ENCODE peak calls at places on chromosome 21, in seven cellular contexts. One of them, this sample, is unnamed.

GRCh38 chr21:26840912-26841311 is 4.3 kb downstream of the ADAMTS1 start:
- DNase-seq in stimulated activated CD4-positive, alpha-beta T cell treated with anti-CD3 and anti-CD28 coated beads, Interleukin-1b, Interleukin-23, amount 100 ng/mL, for 48 hours: no peak
- DNase-seq in T-cell: no peak
- DNase-seq in stimulated activated naive CD4-positive, alpha-beta T cell: no peak
- DNase-seq in effector memory CD4-positive, alpha-beta T cell: no peak
- DNase-seq in left cardiac atrium: peak
- DNase-seq in hypothalamus: peak
- DNase-seq in this sample: no peak

GRCh38 chr21:31235671-31236450 is 108.2 kb downstream of the TIAM1 start:
- DNase-seq in T-cell: no peak
- DNase-seq in left cardiac atrium: no peak
- DNase-seq in effector memory CD4-positive, alpha-beta T cell: no peak
- DNase-seq in stimulated activated naive CD4-positive, alpha-beta T cell: no peak
- DNase-seq in stimulated activated CD4-positive, alpha-beta T cell treated with anti-CD3 and anti-CD28 coated beads, Interleukin-1b, Interleukin-23, amount 100 ng/mL, for 48 hours: peak
- DNase-seq in hypothalamus: no peak
- DNase-seq in this sample: no peak

GRCh38 chr21:15986277-15986676 is 256.5 kb downstream of the USP25 start:
- DNase-seq in effector memory CD4-positive, alpha-beta T cell: no peak
- DNase-seq in stimulated activated CD4-positive, alpha-beta T cell treated with anti-CD3 and anti-CD28 coated beads, Interleukin-1b, Interleukin-23, amount 100 ng/mL, for 48 hours: no peak
- DNase-seq in hypothalamus: no peak
- DNase-seq in left cardiac atrium: no peak
- DNase-seq in T-cell: no peak
- DNase-seq in stimulated activated naive CD4-positive, alpha-beta T cell: no peak
- DNase-seq in this sample: no peak

GRCh38 chr21:15140321-15141019 is 75.7 kb upstream of the NRIP1 start:
- DNase-seq in stimulated activated CD4-positive, alpha-beta T cell treated with anti-CD3 and anti-CD28 coated beads, Interleukin-1b, Interleukin-23, amount 100 ng/mL, for 48 hours: no peak
- DNase-seq in effector memory CD4-positive, alpha-beta T cell: no peak
- DNase-seq in stimulated activated naive CD4-positive, alpha-beta T cell: no peak
- DNase-seq in hypothalamus: no peak
- DNase-seq in T-cell: no peak
- DNase-seq in left cardiac atrium: peak
- DNase-seq in this sample: no peak

GRCh38 chr21:43634618-43635017 is 24.7 kb downstream of the HSF2BP start:
- DNase-seq in effector memory CD4-positive, alpha-beta T cell: no peak
- DNase-seq in stimulated activated naive CD4-positive, alpha-beta T cell: no peak
- DNase-seq in hypothalamus: no peak
- DNase-seq in stimulated activated CD4-positive, alpha-beta T cell treated with anti-CD3 and anti-CD28 coated beads, Interleukin-1b, Interleukin-23, amount 100 ng/mL, for 48 hours: no peak
- DNase-seq in left cardiac atrium: no peak
- DNase-seq in T-cell: no peak
- DNase-seq in this sample: no peak

GRCh38 chr21:34085129-34085528 is 11.8 kb downstream of the MRPS6 start:
- DNase-seq in left cardiac atrium: no peak
- DNase-seq in effector memory CD4-positive, alpha-beta T cell: no peak
- DNase-seq in stimulated activated CD4-positive, alpha-beta T cell treated with anti-CD3 and anti-CD28 coated beads, Interleukin-1b, Interleukin-23, amount 100 ng/mL, for 48 hours: no peak
- DNase-seq in hypothalamus: no peak
- DNase-seq in stimulated activated naive CD4-positive, alpha-beta T cell: no peak
- DNase-seq in T-cell: no peak
- DNase-seq in this sample: no peak

GRCh38 chr21:43809853-43810504 is 20.6 kb downstream of the RRP1 start:
- DNase-seq in hypothalamus: no peak
- DNase-seq in left cardiac atrium: no peak
- DNase-seq in T-cell: no peak
- DNase-seq in effector memory CD4-positive, alpha-beta T cell: no peak
- DNase-seq in stimulated activated naive CD4-positive, alpha-beta T cell: no peak
- DNase-seq in stimulated activated CD4-positive, alpha-beta T cell treated with anti-CD3 and anti-CD28 coated beads, Interleukin-1b, Interleukin-23, amount 100 ng/mL, for 48 hours: no peak
- DNase-seq in this sample: no peak

GRCh38 chr21:16279658-16280581 is 550.1 kb downstream of the USP25 start:
- DNase-seq in effector memory CD4-positive, alpha-beta T cell: no peak
- DNase-seq in hypothalamus: peak
- DNase-seq in stimulated activated CD4-positive, alpha-beta T cell treated with anti-CD3 and anti-CD28 coated beads, Interleukin-1b, Interleukin-23, amount 100 ng/mL, for 48 hours: no peak
- DNase-seq in left cardiac atrium: peak
- DNase-seq in T-cell: no peak
- DNase-seq in stimulated activated naive CD4-positive, alpha-beta T cell: no peak
- DNase-seq in this sample: peak

GRCh38 chr21:33478858-33479678 is 706 bp downstream of the TMEM50B start:
- DNase-seq in T-cell: peak
- DNase-seq in effector memory CD4-positive, alpha-beta T cell: peak
- DNase-seq in stimulated activated naive CD4-positive, alpha-beta T cell: peak
- DNase-seq in hypothalamus: peak
- DNase-seq in left cardiac atrium: peak
- DNase-seq in stimulated activated CD4-positive, alpha-beta T cell treated with anti-CD3 and anti-CD28 coated beads, Interleukin-1b, Interleukin-23, amount 100 ng/mL, for 48 hours: peak
- DNase-seq in this sample: no peak

GRCh38 chr21:45768011-45768740 is 124.7 kb downstream of the PCBP3 start:
- DNase-seq in stimulated activated naive CD4-positive, alpha-beta T cell: peak
- DNase-seq in left cardiac atrium: no peak
- DNase-seq in effector memory CD4-positive, alpha-beta T cell: no peak
- DNase-seq in hypothalamus: no peak
- DNase-seq in T-cell: no peak
- DNase-seq in stimulated activated CD4-positive, alpha-beta T cell treated with anti-CD3 and anti-CD28 coated beads, Interleukin-1b, Interleukin-23, amount 100 ng/mL, for 48 hours: peak
- DNase-seq in this sample: no peak

GRCh38 chr21:42231761-42232160 is 12.8 kb downstream of the ABCG1 start:
- DNase-seq in hypothalamus: no peak
- DNase-seq in stimulated activated CD4-positive, alpha-beta T cell treated with anti-CD3 and anti-CD28 coated beads, Interleukin-1b, Interleukin-23, amount 100 ng/mL, for 48 hours: no peak
- DNase-seq in T-cell: no peak
- DNase-seq in left cardiac atrium: no peak
- DNase-seq in stimulated activated naive CD4-positive, alpha-beta T cell: no peak
- DNase-seq in effector memory CD4-positive, alpha-beta T cell: no peak
- DNase-seq in this sample: no peak

GRCh38 chr21:42587036-42587435 is 66.4 kb upstream of the PDE9A start:
- DNase-seq in stimulated activated CD4-positive, alpha-beta T cell treated with anti-CD3 and anti-CD28 coated beads, Interleukin-1b, Interleukin-23, amount 100 ng/mL, for 48 hours: no peak
- DNase-seq in effector memory CD4-positive, alpha-beta T cell: no peak
- DNase-seq in stimulated activated naive CD4-positive, alpha-beta T cell: no peak
- DNase-seq in hypothalamus: no peak
- DNase-seq in T-cell: no peak
- DNase-seq in left cardiac atrium: no peak
- DNase-seq in this sample: no peak

GRCh38 chr21:25464275-25464674 is 143.0 kb downstream of the MRPL39 start:
- DNase-seq in stimulated activated naive CD4-positive, alpha-beta T cell: no peak
- DNase-seq in stimulated activated CD4-positive, alpha-beta T cell treated with anti-CD3 and anti-CD28 coated beads, Interleukin-1b, Interleukin-23, amount 100 ng/mL, for 48 hours: peak
- DNase-seq in left cardiac atrium: no peak
- DNase-seq in T-cell: no peak
- DNase-seq in effector memory CD4-positive, alpha-beta T cell: no peak
- DNase-seq in hypothalamus: no peak
- DNase-seq in this sample: no peak

GRCh38 chr21:38267136-38267535 is 10.3 kb downstream of the KCNJ15 start:
- DNase-seq in hypothalamus: no peak
- DNase-seq in stimulated activated CD4-positive, alpha-beta T cell treated with anti-CD3 and anti-CD28 coated beads, Interleukin-1b, Interleukin-23, amount 100 ng/mL, for 48 hours: no peak
- DNase-seq in effector memory CD4-positive, alpha-beta T cell: no peak
- DNase-seq in T-cell: no peak
- DNase-seq in left cardiac atrium: no peak
- DNase-seq in stimulated activated naive CD4-positive, alpha-beta T cell: no peak
- DNase-seq in this sample: no peak

GRCh38 chr21:16588433-16588860 is 858.7 kb downstream of the USP25 start:
- DNase-seq in stimulated activated naive CD4-positive, alpha-beta T cell: no peak
- DNase-seq in T-cell: no peak
- DNase-seq in stimulated activated CD4-positive, alpha-beta T cell treated with anti-CD3 and anti-CD28 coated beads, Interleukin-1b, Interleukin-23, amount 100 ng/mL, for 48 hours: no peak
- DNase-seq in left cardiac atrium: peak
- DNase-seq in effector memory CD4-positive, alpha-beta T cell: no peak
- DNase-seq in hypothalamus: peak
- DNase-seq in this sample: peak

GRCh38 chr21:25421327-25422028 is 185.8 kb downstream of the MRPL39 start:
- DNase-seq in hypothalamus: no peak
- DNase-seq in stimulated activated naive CD4-positive, alpha-beta T cell: peak
- DNase-seq in T-cell: no peak
- DNase-seq in stimulated activated CD4-positive, alpha-beta T cell treated with anti-CD3 and anti-CD28 coated beads, Interleukin-1b, Interleukin-23, amount 100 ng/mL, for 48 hours: peak
- DNase-seq in effector memory CD4-positive, alpha-beta T cell: peak
- DNase-seq in left cardiac atrium: no peak
- DNase-seq in this sample: no peak

GRCh38 chr21:34537838-34538237 is 25.8 kb upstream of the KCNE1 start:
- DNase-seq in effector memory CD4-positive, alpha-beta T cell: no peak
- DNase-seq in stimulated activated naive CD4-positive, alpha-beta T cell: no peak
- DNase-seq in stimulated activated CD4-positive, alpha-beta T cell treated with anti-CD3 and anti-CD28 coated beads, Interleukin-1b, Interleukin-23, amount 100 ng/mL, for 48 hours: no peak
- DNase-seq in T-cell: no peak
- DNase-seq in hypothalamus: no peak
- DNase-seq in left cardiac atrium: no peak
- DNase-seq in this sample: no peak

GRCh38 chr21:37436180-37436579 is 69.6 kb downstream of the DYRK1A start:
- DNase-seq in stimulated activated CD4-positive, alpha-beta T cell treated with anti-CD3 and anti-CD28 coated beads, Interleukin-1b, Interleukin-23, amount 100 ng/mL, for 48 hours: no peak
- DNase-seq in T-cell: no peak
- DNase-seq in effector memory CD4-positive, alpha-beta T cell: no peak
- DNase-seq in hypothalamus: no peak
- DNase-seq in left cardiac atrium: no peak
- DNase-seq in stimulated activated naive CD4-positive, alpha-beta T cell: no peak
- DNase-seq in this sample: no peak

GRCh38 chr21:16419188-16419874 is 689.5 kb downstream of the USP25 start:
- DNase-seq in stimulated activated naive CD4-positive, alpha-beta T cell: no peak
- DNase-seq in T-cell: no peak
- DNase-seq in stimulated activated CD4-positive, alpha-beta T cell treated with anti-CD3 and anti-CD28 coated beads, Interleukin-1b, Interleukin-23, amount 100 ng/mL, for 48 hours: no peak
- DNase-seq in left cardiac atrium: peak
- DNase-seq in hypothalamus: peak
- DNase-seq in effector memory CD4-positive, alpha-beta T cell: no peak
- DNase-seq in this sample: peak

GRCh38 chr21:35198982-35199732 is 150.1 kb upstream of the RUNX1 start:
- DNase-seq in effector memory CD4-positive, alpha-beta T cell: no peak
- DNase-seq in stimulated activated CD4-positive, alpha-beta T cell treated with anti-CD3 and anti-CD28 coated beads, Interleukin-1b, Interleukin-23, amount 100 ng/mL, for 48 hours: no peak
- DNase-seq in hypothalamus: no peak
- DNase-seq in T-cell: no peak
- DNase-seq in stimulated activated naive CD4-positive, alpha-beta T cell: no peak
- DNase-seq in left cardiac atrium: no peak
- DNase-seq in this sample: no peak

GRCh38 chr21:37149411-37149810 is 76.4 kb downstream of the TTC3 start:
- DNase-seq in T-cell: no peak
- DNase-seq in stimulated activated CD4-positive, alpha-beta T cell treated with anti-CD3 and anti-CD28 coated beads, Interleukin-1b, Interleukin-23, amount 100 ng/mL, for 48 hours: no peak
- DNase-seq in effector memory CD4-positive, alpha-beta T cell: no peak
- DNase-seq in stimulated activated naive CD4-positive, alpha-beta T cell: no peak
- DNase-seq in hypothalamus: no peak
- DNase-seq in left cardiac atrium: no peak
- DNase-seq in this sample: no peak

GRCh38 chr21:44925027-44925755 is 4.5 kb upstream of the ITGB2 start:
- DNase-seq in left cardiac atrium: peak
- DNase-seq in T-cell: no peak
- DNase-seq in stimulated activated naive CD4-positive, alpha-beta T cell: peak
- DNase-seq in stimulated activated CD4-positive, alpha-beta T cell treated with anti-CD3 and anti-CD28 coated beads, Interleukin-1b, Interleukin-23, amount 100 ng/mL, for 48 hours: no peak
- DNase-seq in hypothalamus: no peak
- DNase-seq in effector memory CD4-positive, alpha-beta T cell: no peak
- DNase-seq in this sample: no peak

GRCh38 chr21:46557919-46558392 is 46.9 kb downstream of the S100B start:
- DNase-seq in left cardiac atrium: no peak
- DNase-seq in stimulated activated naive CD4-positive, alpha-beta T cell: no peak
- DNase-seq in stimulated activated CD4-positive, alpha-beta T cell treated with anti-CD3 and anti-CD28 coated beads, Interleukin-1b, Interleukin-23, amount 100 ng/mL, for 48 hours: no peak
- DNase-seq in hypothalamus: no peak
- DNase-seq in T-cell: no peak
- DNase-seq in effector memory CD4-positive, alpha-beta T cell: no peak
- DNase-seq in this sample: no peak

GRCh38 chr21:44934797-44935532 is 4.9 kb upstream of the SLX9 start:
- DNase-seq in stimulated activated naive CD4-positive, alpha-beta T cell: no peak
- DNase-seq in stimulated activated CD4-positive, alpha-beta T cell treated with anti-CD3 and anti-CD28 coated beads, Interleukin-1b, Interleukin-23, amount 100 ng/mL, for 48 hours: no peak
- DNase-seq in left cardiac atrium: peak
- DNase-seq in hypothalamus: no peak
- DNase-seq in T-cell: no peak
- DNase-seq in effector memory CD4-positive, alpha-beta T cell: no peak
- DNase-seq in this sample: no peak

GRCh38 chr21:44800971-44801467 is 601 bp downstream of the UBE2G2 start:
- DNase-seq in effector memory CD4-positive, alpha-beta T cell: no peak
- DNase-seq in stimulated activated naive CD4-positive, alpha-beta T cell: peak
- DNase-seq in left cardiac atrium: no peak
- DNase-seq in hypothalamus: no peak
- DNase-seq in stimulated activated CD4-positive, alpha-beta T cell treated with anti-CD3 and anti-CD28 coated beads, Interleukin-1b, Interleukin-23, amount 100 ng/mL, for 48 hours: no peak
- DNase-seq in T-cell: no peak
- DNase-seq in this sample: no peak

GRCh38 chr21:45094412-45094811 is 20.0 kb downstream of the ADARB1 start:
- DNase-seq in hypothalamus: no peak
- DNase-seq in stimulated activated CD4-positive, alpha-beta T cell treated with anti-CD3 and anti-CD28 coated beads, Interleukin-1b, Interleukin-23, amount 100 ng/mL, for 48 hours: no peak
- DNase-seq in effector memory CD4-positive, alpha-beta T cell: no peak
- DNase-seq in stimulated activated naive CD4-positive, alpha-beta T cell: no peak
- DNase-seq in T-cell: no peak
- DNase-seq in left cardiac atrium: no peak
- DNase-seq in this sample: no peak

GRCh38 chr21:35678393-35678792 is 381.9 kb downstream of the SETD4 start:
- DNase-seq in left cardiac atrium: no peak
- DNase-seq in T-cell: no peak
- DNase-seq in effector memory CD4-positive, alpha-beta T cell: no peak
- DNase-seq in stimulated activated CD4-positive, alpha-beta T cell treated with anti-CD3 and anti-CD28 coated beads, Interleukin-1b, Interleukin-23, amount 100 ng/mL, for 48 hours: no peak
- DNase-seq in hypothalamus: no peak
- DNase-seq in stimulated activated naive CD4-positive, alpha-beta T cell: no peak
- DNase-seq in this sample: no peak

GRCh38 chr21:46455575-46456385 is 2.9 kb upstream of the DIP2A start:
- DNase-seq in T-cell: no peak
- DNase-seq in left cardiac atrium: peak
- DNase-seq in stimulated activated naive CD4-positive, alpha-beta T cell: no peak
- DNase-seq in stimulated activated CD4-positive, alpha-beta T cell treated with anti-CD3 and anti-CD28 coated beads, Interleukin-1b, Interleukin-23, amount 100 ng/mL, for 48 hours: no peak
- DNase-seq in effector memory CD4-positive, alpha-beta T cell: no peak
- DNase-seq in hypothalamus: peak
- DNase-seq in this sample: no peak

GRCh38 chr21:32807717-32808380 is 36.3 kb upstream of the PAXBP1 start:
- DNase-seq in left cardiac atrium: no peak
- DNase-seq in T-cell: no peak
- DNase-seq in stimulated activated naive CD4-positive, alpha-beta T cell: no peak
- DNase-seq in stimulated activated CD4-positive, alpha-beta T cell treated with anti-CD3 and anti-CD28 coated beads, Interleukin-1b, Interleukin-23, amount 100 ng/mL, for 48 hours: no peak
- DNase-seq in hypothalamus: no peak
- DNase-seq in effector memory CD4-positive, alpha-beta T cell: no peak
- DNase-seq in this sample: no peak

GRCh38 chr21:33036430-33037162 is 10.9 kb downstream of the OLIG2 start:
- DNase-seq in left cardiac atrium: no peak
- DNase-seq in effector memory CD4-positive, alpha-beta T cell: no peak
- DNase-seq in stimulated activated naive CD4-positive, alpha-beta T cell: no peak
- DNase-seq in stimulated activated CD4-positive, alpha-beta T cell treated with anti-CD3 and anti-CD28 coated beads, Interleukin-1b, Interleukin-23, amount 100 ng/mL, for 48 hours: no peak
- DNase-seq in T-cell: no peak
- DNase-seq in hypothalamus: peak
- DNase-seq in this sample: no peak

GRCh38 chr21:35333831-35334593 is 284.9 kb upstream of the RUNX1 start:
- DNase-seq in left cardiac atrium: no peak
- DNase-seq in hypothalamus: no peak
- DNase-seq in stimulated activated CD4-positive, alpha-beta T cell treated with anti-CD3 and anti-CD28 coated beads, Interleukin-1b, Interleukin-23, amount 100 ng/mL, for 48 hours: no peak
- DNase-seq in stimulated activated naive CD4-positive, alpha-beta T cell: no peak
- DNase-seq in T-cell: no peak
- DNase-seq in effector memory CD4-positive, alpha-beta T cell: no peak
- DNase-seq in this sample: no peak

GRCh38 chr21:33121715-33122475 is 52.0 kb downstream of the OLIG1 start:
- DNase-seq in left cardiac atrium: no peak
- DNase-seq in effector memory CD4-positive, alpha-beta T cell: no peak
- DNase-seq in stimulated activated naive CD4-positive, alpha-beta T cell: no peak
- DNase-seq in stimulated activated CD4-positive, alpha-beta T cell treated with anti-CD3 and anti-CD28 coated beads, Interleukin-1b, Interleukin-23, amount 100 ng/mL, for 48 hours: no peak
- DNase-seq in hypothalamus: peak
- DNase-seq in T-cell: no peak
- DNase-seq in this sample: no peak

GRCh38 chr21:41843584-41843983 is 35.6 kb downstream of the PRDM15 start:
- DNase-seq in stimulated activated naive CD4-positive, alpha-beta T cell: no peak
- DNase-seq in stimulated activated CD4-positive, alpha-beta T cell treated with anti-CD3 and anti-CD28 coated beads, Interleukin-1b, Interleukin-23, amount 100 ng/mL, for 48 hours: no peak
- DNase-seq in T-cell: no peak
- DNase-seq in left cardiac atrium: no peak
- DNase-seq in effector memory CD4-positive, alpha-beta T cell: no peak
- DNase-seq in hypothalamus: no peak
- DNase-seq in this sample: no peak

GRCh38 chr21:45017376-45017960 is 56.9 kb upstream of the ADARB1 start:
- DNase-seq in stimulated activated naive CD4-positive, alpha-beta T cell: no peak
- DNase-seq in stimulated activated CD4-positive, alpha-beta T cell treated with anti-CD3 and anti-CD28 coated beads, Interleukin-1b, Interleukin-23, amount 100 ng/mL, for 48 hours: no peak
- DNase-seq in hypothalamus: no peak
- DNase-seq in T-cell: no peak
- DNase-seq in effector memory CD4-positive, alpha-beta T cell: no peak
- DNase-seq in left cardiac atrium: peak
- DNase-seq in this sample: no peak

GRCh38 chr21:36211660-36212512 is 55.3 kb downstream of the DOP1B start:
- DNase-seq in T-cell: no peak
- DNase-seq in left cardiac atrium: no peak
- DNase-seq in hypothalamus: no peak
- DNase-seq in stimulated activated CD4-positive, alpha-beta T cell treated with anti-CD3 and anti-CD28 coated beads, Interleukin-1b, Interleukin-23, amount 100 ng/mL, for 48 hours: no peak
- DNase-seq in stimulated activated naive CD4-positive, alpha-beta T cell: no peak
- DNase-seq in effector memory CD4-positive, alpha-beta T cell: no peak
- DNase-seq in this sample: no peak

GRCh38 chr21:38311765-38312164 is 55.0 kb downstream of the KCNJ15 start:
- DNase-seq in stimulated activated CD4-positive, alpha-beta T cell treated with anti-CD3 and anti-CD28 coated beads, Interleukin-1b, Interleukin-23, amount 100 ng/mL, for 48 hours: no peak
- DNase-seq in left cardiac atrium: no peak
- DNase-seq in hypothalamus: no peak
- DNase-seq in effector memory CD4-positive, alpha-beta T cell: no peak
- DNase-seq in T-cell: no peak
- DNase-seq in stimulated activated naive CD4-positive, alpha-beta T cell: no peak
- DNase-seq in this sample: no peak

GRCh38 chr21:28991861-28992525 is 684 bp downstream of the LTN1 start:
- DNase-seq in T-cell: no peak
- DNase-seq in stimulated activated CD4-positive, alpha-beta T cell treated with anti-CD3 and anti-CD28 coated beads, Interleukin-1b, Interleukin-23, amount 100 ng/mL, for 48 hours: no peak
- DNase-seq in hypothalamus: no peak
- DNase-seq in left cardiac atrium: no peak
- DNase-seq in stimulated activated naive CD4-positive, alpha-beta T cell: peak
- DNase-seq in effector memory CD4-positive, alpha-beta T cell: no peak
- DNase-seq in this sample: no peak

GRCh38 chr21:17797967-17798366 is 21.2 kb downstream of the C21orf91 start:
- DNase-seq in stimulated activated CD4-positive, alpha-beta T cell treated with anti-CD3 and anti-CD28 coated beads, Interleukin-1b, Interleukin-23, amount 100 ng/mL, for 48 hours: no peak
- DNase-seq in stimulated activated naive CD4-positive, alpha-beta T cell: no peak
- DNase-seq in hypothalamus: no peak
- DNase-seq in effector memory CD4-positive, alpha-beta T cell: no peak
- DNase-seq in T-cell: no peak
- DNase-seq in left cardiac atrium: no peak
- DNase-seq in this sample: no peak